ENCODE peak calls at places on chromosomes 13 and 19, in eight cellular contexts. J is transverse colon; M is body of pancreas; F is right lobe of liver; P is heart right ventricle; O is pancreas; Q is effector memory CD4-positive, alpha-beta T cell; E is A673. Z is an unnamed sample.

GRCh38 chr13:36975172-36975571 is 24.0 kb downstream of the ALG5 start:
- DNase-seq in F (no peak), P (no peak), M (no peak), O (no peak), J (no peak), E (no peak), Q (no peak), Z (no peak)

GRCh38 chr13:110187501-110188161 is 119.3 kb downstream of the COL4A1 start:
- DNase-seq in O (no peak), F (no peak), E (peak; percentile 61), J (no peak), M (peak; percentile 61), Q (no peak), P (peak; percentile 73), Z (no peak)

GRCh38 chr19:55283548-55284393 is at the start of gene BRSK1:
- DNase-seq in M (peak; percentile 38), E (peak; percentile 90), P (peak; percentile 72), J (peak; percentile 60), O (no peak), F (no peak), Q (no peak), Z (no peak)

GRCh38 chr13:104450006-104450405 is 1383.8 kb upstream of the SLC10A2 start:
- DNase-seq in Q (no peak), J (no peak), M (no peak), O (no peak), P (no peak), E (no peak), F (no peak), Z (no peak)

GRCh38 chr13:21898990-21899389 is 228.1 kb downstream of the FGF9 start:
- DNase-seq in P (no peak), O (no peak), F (no peak), Q (no peak), E (no peak), J (no peak), M (no peak), Z (no peak)

GRCh38 chr19:56393119-56394012 is at the start of gene ZNF582:
- DNase-seq in P (peak; percentile 97), Q (peak; percentile 79), M (peak; percentile 95), F (peak; percentile 95), O (peak; percentile 95), J (peak; percentile 92), E (peak; percentile 98), Z (peak; percentile 79)

GRCh38 chr19:11096210-11096841 is 7.1 kb downstream of the LDLR start:
- DNase-seq in F (no peak), J (peak; percentile 33), M (no peak), Q (no peak), E (peak; percentile 90), O (no peak), P (peak; percentile 57), Z (no peak)

GRCh38 chr13:30978981-30979956 is 46.8 kb downstream of the TEX26 start:
- DNase-seq in Q (peak; percentile 0), J (peak; percentile 42), O (no peak), P (no peak), E (peak; percentile 78), M (peak; percentile 42), F (peak; percentile 42), Z (no peak)

GRCh38 chr13:73519720-73520119 is 460.9 kb downstream of the KLF5 start:
- DNase-seq in P (no peak), O (no peak), J (no peak), Q (no peak), E (no peak), M (no peak), F (no peak), Z (no peak)

GRCh38 chr13:21999666-22000065 is 328.8 kb downstream of the FGF9 start:
- DNase-seq in M (no peak), E (no peak), O (no peak), Q (no peak), J (no peak), F (no peak), P (no peak), Z (no peak)

GRCh38 chr13:87954116-87954515 is 282.9 kb downstream of the SLITRK5 start:
- DNase-seq in P (no peak), J (no peak), M (no peak), O (no peak), F (no peak), E (peak; percentile 41), Q (no peak), Z (no peak)

GRCh38 chr19:53553865-53554791 is 16.2 kb downstream of the ZNF331 start:
- DNase-seq in J (peak; percentile 88), Q (peak; percentile 90), M (peak; percentile 84), P (peak; percentile 89), F (peak; percentile 88), O (peak; percentile 83), E (peak; percentile 87), Z (peak; percentile 96)

GRCh38 chr19:28400953-28401671 is 811.8 kb downstream of the UQCRFS1 start:
- DNase-seq in M (no peak), E (no peak), F (no peak), P (no peak), Q (no peak), J (no peak), O (no peak), Z (no peak)

GRCh38 chr19:371501-372160 is 27.0 kb upstream of the MIER2 start:
- DNase-seq in E (no peak), P (no peak), F (no peak), J (no peak), O (no peak), Q (no peak), M (no peak), Z (no peak)

GRCh38 chr19:41997121-41997850 is 3.3 kb upstream of the ATP1A3 start:
- DNase-seq in F (peak; percentile 42), E (peak; percentile 64), M (peak; percentile 56), O (no peak), P (peak; percentile 38), J (peak; percentile 32), Q (no peak), Z (peak; percentile 62)

GRCh38 chr19:45484273-45484945 is 12.4 kb downstream of the RTN2 start:
- DNase-seq in P (no peak), Q (no peak), O (no peak), M (no peak), E (no peak), J (no peak), F (no peak), Z (no peak)

GRCh38 chr19:10402441-10403038 is 802 bp downstream of the CDC37 start:
- DNase-seq in J (peak; percentile 45), F (peak; percentile 64), O (no peak), M (no peak), E (peak; percentile 82), P (peak; percentile 76), Q (no peak), Z (no peak)

GRCh38 chr13:96338030-96338429 is 248.1 kb downstream of the HS6ST3 start:
- DNase-seq in P (no peak), E (no peak), F (no peak), J (no peak), Q (no peak), O (no peak), M (no peak), Z (no peak)
- H3K4me3 ChIP-seq in P (no peak overlapping the region), E (no peak overlapping the region), F (no peak overlapping the region), J (no peak overlapping the region), Q (no peak overlapping the region), O (no peak overlapping the region), M (no peak overlapping the region), Z (no peak overlapping the region)

GRCh38 chr19:47430041-47430802 is 10.9 kb upstream of the MEIS3 start:
- DNase-seq in E (no peak), Q (no peak), P (no peak), J (peak; percentile 64), F (peak; percentile 56), O (no peak), M (peak; percentile 51), Z (no peak)
- H3K4me1 ChIP-seq in E (peaks cover 17% of the 10 kb centered on the region), Q (peaks cover 33% of the 10 kb centered on the region), P (peaks cover 7% of the 10 kb centered on the region), J (peaks cover 24% of the 10 kb centered on the region), F (no peaks in the 10 kb centered on the region), O (peaks cover 4% of the 10 kb centered on the region), M (peaks cover 22% of the 10 kb centered on the region), Z (peaks cover 10% of the 10 kb centered on the region)

GRCh38 chr19:4707322-4707721 is 16.3 kb downstream of the DPP9 start:
- DNase-seq in E (no peak), M (no peak), O (no peak), F (no peak), P (no peak), Q (no peak), J (no peak), Z (no peak)

GRCh38 chr19:4710281-4710600 is 13.4 kb downstream of the DPP9 start:
- DNase-seq in E (no peak), M (no peak), O (no peak), Q (no peak), F (no peak), J (no peak), P (no peak), Z (no peak)

GRCh38 chr19:4707956-4708650 is 15.5 kb downstream of the DPP9 start:
- DNase-seq in O (peak; percentile 64), M (peak; percentile 76), F (peak; percentile 73), J (peak; percentile 36), Q (no peak), E (no peak), P (peak; percentile 61), Z (no peak)

GRCh38 chr19:4711211-4711610 is 12.4 kb downstream of the DPP9 start:
- DNase-seq in O (no peak), P (no peak), J (no peak), M (no peak), F (no peak), E (no peak), Q (no peak), Z (no peak)

GRCh38 chr19:4709440-4710280 is 14.0 kb downstream of the DPP9 start:
- DNase-seq in F (peak; percentile 79), Q (no peak), J (no peak), P (no peak), O (peak; percentile 76), E (no peak), M (peak; percentile 79), Z (no peak)
- H3K27ac ChIP-seq in F (peak overlapping the region; percentile 88), Q (no peak overlapping the region), J (peak overlapping the region; percentile 69), P (peak overlapping the region; percentile 78), O (peak overlapping the region; percentile 79), E (no peak overlapping the region), M (peak overlapping the region; percentile 83), Z (no peak overlapping the region)

GRCh38 chr19:18898081-18898532 is 2.1 kb upstream of the CERS1 start:
- DNase-seq in J (no peak), P (no peak), E (no peak), O (no peak), Q (no peak), F (no peak), M (no peak), Z (no peak)

GRCh38 chr19:18895828-18896341 is at the start of gene CERS1:
- DNase-seq in P (no peak), J (no peak), O (no peak), M (no peak), F (no peak), Q (no peak), E (peak; percentile 57), Z (no peak)

GRCh38 chr19:18895038-18895827 is 725 bp downstream of the CERS1 start:
- DNase-seq in J (peak; percentile 31), M (peak; percentile 51), O (no peak), Q (no peak), P (no peak), F (peak; percentile 60), E (no peak), Z (no peak)

GRCh38 chr19:18897108-18898029 is 1.4 kb upstream of the CERS1 start:
- DNase-seq in F (no peak), O (no peak), J (no peak), Q (no peak), P (no peak), E (no peak), M (no peak), Z (no peak)

DNA sequence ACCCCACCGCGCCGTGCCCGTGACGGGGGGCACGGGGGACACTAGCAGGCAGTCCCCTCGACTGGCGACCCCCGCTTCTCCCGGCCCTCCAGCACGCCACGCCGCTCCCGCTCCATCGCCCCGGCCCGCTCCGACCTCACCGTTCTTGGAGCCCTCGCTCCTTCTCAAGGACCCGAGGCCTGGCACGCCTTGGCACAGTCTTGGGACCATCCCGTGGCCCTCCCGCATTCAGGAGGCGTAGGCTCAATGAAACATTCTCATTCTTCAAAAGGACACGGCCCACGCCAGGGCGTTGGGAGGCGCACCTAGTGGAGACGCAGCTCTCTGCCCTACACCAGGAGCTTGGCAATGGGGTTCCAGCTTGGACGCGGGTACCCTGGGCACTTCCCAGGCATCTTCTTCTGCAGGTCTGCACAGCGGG is 473 bp upstream of the CERS1 start:
- DNase-seq in F (no peak), O (no peak), P (no peak), J (no peak), M (no peak), Q (no peak), E (peak; percentile 54), Z (no peak)
- H3K4me3 ChIP-seq in F (no peak overlapping the region), O (no peak overlapping the region), P (no peak overlapping the region), J (no peak overlapping the region), M (no peak overlapping the region), Q (no peak overlapping the region), E (peak overlapping the region; percentile 60), Z (no peak overlapping the region)

Z was measured in naive thymus-derived CD4-positive, alpha-beta T cell.